ENCODE peak calls at places on chromosomes 4 and X, in six cellular contexts. One of them, this sample, is unnamed.

GRCh38 chr4:47533689-47534347 is 48.7 kb downstream of the ATP10D start:
- DNase-seq in Panc1: no peak
- DNase-seq in suprapubic skin: no peak
- DNase-seq in glutamatergic neuron: no peak
- DNase-seq in CD14-positive monocyte: no peak
- DNase-seq in Peyer's patch: no peak
- DNase-seq in this sample: no peak

GRCh38 chr4:112448211-112448745 is 67.7 kb downstream of the NEUROG2 start:
- DNase-seq in Panc1: no peak
- DNase-seq in suprapubic skin: no peak
- DNase-seq in glutamatergic neuron: no peak
- DNase-seq in CD14-positive monocyte: no peak
- DNase-seq in Peyer's patch: no peak
- DNase-seq in this sample: no peak

GRCh38 chr4:122000849-122001248 is 49.0 kb upstream of the TRPC3 start:
- DNase-seq in Panc1: no peak
- DNase-seq in suprapubic skin: no peak
- DNase-seq in glutamatergic neuron: no peak
- DNase-seq in CD14-positive monocyte: no peak
- DNase-seq in Peyer's patch: no peak
- DNase-seq in this sample: no peak

GRCh38 chr4:122700178-122700725 is 32.3 kb upstream of the BBS12 start:
- DNase-seq in Panc1: no peak
- DNase-seq in suprapubic skin: no peak
- DNase-seq in glutamatergic neuron: no peak
- DNase-seq in CD14-positive monocyte: no peak
- DNase-seq in Peyer's patch: no peak
- DNase-seq in this sample: peak

GRCh38 chrX:30153881-30154260 is 61.5 kb upstream of the MAGEB2 start:
- DNase-seq in Panc1: no peak
- DNase-seq in suprapubic skin: no peak
- DNase-seq in glutamatergic neuron: no peak
- DNase-seq in CD14-positive monocyte: no peak
- DNase-seq in Peyer's patch: no peak
- DNase-seq in this sample: no peak

GRCh38 chr4:138897818-138898226 is 117.8 kb upstream of the NOCT start:
- DNase-seq in Panc1: peak
- DNase-seq in suprapubic skin: no peak
- DNase-seq in glutamatergic neuron: no peak
- DNase-seq in CD14-positive monocyte: no peak
- DNase-seq in Peyer's patch: no peak
- DNase-seq in this sample: no peak

GRCh38 chrX:4435905-4436304 is 722.5 kb upstream of the PRKX start:
- DNase-seq in Panc1: no peak
- DNase-seq in suprapubic skin: no peak
- DNase-seq in glutamatergic neuron: no peak
- DNase-seq in CD14-positive monocyte: no peak
- DNase-seq in Peyer's patch: no peak
- DNase-seq in this sample: no peak

GRCh38 chrX:24204958-24205357 is 55.4 kb downstream of the ZFX start:
- DNase-seq in Panc1: no peak
- DNase-seq in suprapubic skin: no peak
- DNase-seq in glutamatergic neuron: no peak
- DNase-seq in CD14-positive monocyte: no peak
- DNase-seq in Peyer's patch: no peak
- DNase-seq in this sample: no peak

GRCh38 chr4:158068063-158068462 is 104.8 kb downstream of the GASK1B start:
- DNase-seq in Panc1: no peak
- DNase-seq in suprapubic skin: no peak
- DNase-seq in glutamatergic neuron: no peak
- DNase-seq in CD14-positive monocyte: no peak
- DNase-seq in Peyer's patch: no peak
- DNase-seq in this sample: no peak

GRCh38 chr4:159540501-159540900 is 437.6 kb downstream of the RAPGEF2 start:
- DNase-seq in Panc1: no peak
- DNase-seq in suprapubic skin: no peak
- DNase-seq in glutamatergic neuron: no peak
- DNase-seq in CD14-positive monocyte: no peak
- DNase-seq in Peyer's patch: no peak
- DNase-seq in this sample: peak

GRCh38 chr4:7439699-7440098 is 5.0 kb upstream of the PSAPL1 start:
- DNase-seq in Panc1: no peak
- DNase-seq in suprapubic skin: no peak
- DNase-seq in glutamatergic neuron: no peak
- DNase-seq in CD14-positive monocyte: no peak
- DNase-seq in Peyer's patch: no peak
- DNase-seq in this sample: no peak

GRCh38 chrX:40552768-40553167 is 28.0 kb upstream of the ATP6AP2 start:
- DNase-seq in Panc1: no peak
- DNase-seq in suprapubic skin: no peak
- DNase-seq in glutamatergic neuron: no peak
- DNase-seq in CD14-positive monocyte: no peak
- DNase-seq in Peyer's patch: no peak
- DNase-seq in this sample: no peak

GRCh38 chr4:118920247-118920646 is 31.6 kb downstream of the SYNPO2 start:
- DNase-seq in Panc1: no peak
- DNase-seq in suprapubic skin: no peak
- DNase-seq in glutamatergic neuron: no peak
- DNase-seq in CD14-positive monocyte: no peak
- DNase-seq in Peyer's patch: no peak
- DNase-seq in this sample: no peak

GRCh38 chr4:54063224-54063623 is 1.2 kb downstream of the CHIC2 start:
- DNase-seq in Panc1: no peak
- DNase-seq in suprapubic skin: no peak
- DNase-seq in glutamatergic neuron: no peak
- DNase-seq in CD14-positive monocyte: no peak
- DNase-seq in Peyer's patch: no peak
- DNase-seq in this sample: no peak

GRCh38 chr4:176789955-176790354 is 2.8 kb downstream of the VEGFC start:
- DNase-seq in Panc1: no peak
- DNase-seq in suprapubic skin: no peak
- DNase-seq in glutamatergic neuron: no peak
- DNase-seq in CD14-positive monocyte: no peak
- DNase-seq in Peyer's patch: no peak
- DNase-seq in this sample: no peak

GRCh38 chr4:175054980-175055379 is 136.8 kb downstream of the ADAM29 start:
- DNase-seq in Panc1: no peak
- DNase-seq in suprapubic skin: no peak
- DNase-seq in glutamatergic neuron: no peak
- DNase-seq in CD14-positive monocyte: no peak
- DNase-seq in Peyer's patch: no peak
- DNase-seq in this sample: peak

GRCh38 chr4:11801466-11802446 is 373.1 kb upstream of the HS3ST1 start:
- DNase-seq in Panc1: no peak
- DNase-seq in suprapubic skin: no peak
- DNase-seq in glutamatergic neuron: no peak
- DNase-seq in CD14-positive monocyte: no peak
- DNase-seq in Peyer's patch: no peak
- DNase-seq in this sample: no peak

GRCh38 chrX:146481735-146482134 is 327.8 kb upstream of the CXorf51B start:
- DNase-seq in Panc1: no peak
- DNase-seq in suprapubic skin: no peak
- DNase-seq in glutamatergic neuron: no peak
- DNase-seq in CD14-positive monocyte: no peak
- DNase-seq in Peyer's patch: no peak
- DNase-seq in this sample: peak

GRCh38 chr4:126271266-126271665 is 956.5 kb downstream of the FAT4 start:
- DNase-seq in Panc1: no peak
- DNase-seq in suprapubic skin: no peak
- DNase-seq in glutamatergic neuron: no peak
- DNase-seq in CD14-positive monocyte: no peak
- DNase-seq in Peyer's patch: no peak
- DNase-seq in this sample: no peak

GRCh38 chrX:46179748-46180147 is 365.5 kb downstream of the ZNF674 start:
- DNase-seq in Panc1: no peak
- DNase-seq in suprapubic skin: no peak
- DNase-seq in glutamatergic neuron: no peak
- DNase-seq in CD14-positive monocyte: no peak
- DNase-seq in Peyer's patch: no peak
- DNase-seq in this sample: no peak

GRCh38 chr4:185730387-185730786 is 81.6 kb downstream of the SORBS2 start:
- DNase-seq in Panc1: no peak
- DNase-seq in suprapubic skin: no peak
- DNase-seq in glutamatergic neuron: no peak
- DNase-seq in CD14-positive monocyte: no peak
- DNase-seq in Peyer's patch: no peak
- DNase-seq in this sample: no peak

GRCh38 chr4:185734214-185734613 is 77.8 kb downstream of the SORBS2 start:
- DNase-seq in Panc1: no peak
- DNase-seq in suprapubic skin: no peak
- DNase-seq in glutamatergic neuron: no peak
- DNase-seq in CD14-positive monocyte: peak
- DNase-seq in Peyer's patch: no peak
- DNase-seq in this sample: no peak

GRCh38 chr4:185729300-185729912 is 82.6 kb downstream of the SORBS2 start:
- DNase-seq in Panc1: no peak
- DNase-seq in suprapubic skin: no peak
- DNase-seq in glutamatergic neuron: no peak
- DNase-seq in CD14-positive monocyte: no peak
- DNase-seq in Peyer's patch: no peak
- DNase-seq in this sample: no peak

GRCh38 chr4:185728886-185729285 is 83.1 kb downstream of the SORBS2 start:
- DNase-seq in Panc1: no peak
- DNase-seq in suprapubic skin: no peak
- DNase-seq in glutamatergic neuron: no peak
- DNase-seq in CD14-positive monocyte: no peak
- DNase-seq in Peyer's patch: no peak
- DNase-seq in this sample: no peak

DNA sequence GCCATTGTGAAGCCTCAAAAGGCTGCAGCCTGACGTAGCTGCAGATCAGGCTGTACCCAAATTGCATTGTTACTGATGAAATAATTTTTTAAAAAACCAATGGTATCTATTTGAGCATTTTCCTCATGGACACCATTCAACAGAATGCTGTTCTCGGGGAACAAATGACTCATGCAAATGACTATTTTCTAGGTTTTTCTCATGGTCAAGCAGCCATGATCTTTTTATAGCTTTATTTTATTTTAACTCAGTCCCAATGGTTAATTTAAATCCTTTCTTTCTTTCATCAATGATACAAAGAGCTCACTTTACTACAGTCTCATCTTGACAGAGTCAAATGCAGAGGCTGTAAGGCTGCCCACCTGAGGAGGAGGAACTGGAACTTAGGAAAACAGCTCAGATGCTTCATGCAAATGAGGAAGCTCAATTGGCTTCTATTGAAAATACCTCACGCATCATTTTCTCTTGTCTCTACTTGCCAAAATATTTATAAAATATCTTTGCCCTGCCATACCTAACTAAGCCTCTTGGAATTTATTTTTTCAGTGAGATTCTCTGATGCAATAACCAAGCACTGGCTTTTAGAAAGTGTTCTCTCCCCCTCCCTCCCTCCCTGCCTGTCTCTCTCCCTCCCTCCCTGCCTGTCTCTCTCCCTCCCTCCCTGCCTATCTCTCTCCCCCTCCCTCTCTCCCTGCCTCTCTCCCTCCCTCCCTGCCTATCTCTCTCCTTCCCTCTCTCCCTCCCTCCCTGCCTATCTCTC is 81.0 kb downstream of the SORBS2 start:
- DNase-seq in Panc1: no peak
- DNase-seq in suprapubic skin: no peak
- DNase-seq in glutamatergic neuron: no peak
- DNase-seq in CD14-positive monocyte: no peak
- DNase-seq in Peyer's patch: no peak
- DNase-seq in this sample: no peak
- TF ChIP-seq CTCF in Panc1: no peak
- TF ChIP-seq CTCF in suprapubic skin: no peak
- TF ChIP-seq CTCF in glutamatergic neuron: no peak
- TF ChIP-seq CTCF in CD14-positive monocyte: no peak
- TF ChIP-seq CTCF in Peyer's patch: no peak
- TF ChIP-seq CTCF in this sample: no peak

DNA sequence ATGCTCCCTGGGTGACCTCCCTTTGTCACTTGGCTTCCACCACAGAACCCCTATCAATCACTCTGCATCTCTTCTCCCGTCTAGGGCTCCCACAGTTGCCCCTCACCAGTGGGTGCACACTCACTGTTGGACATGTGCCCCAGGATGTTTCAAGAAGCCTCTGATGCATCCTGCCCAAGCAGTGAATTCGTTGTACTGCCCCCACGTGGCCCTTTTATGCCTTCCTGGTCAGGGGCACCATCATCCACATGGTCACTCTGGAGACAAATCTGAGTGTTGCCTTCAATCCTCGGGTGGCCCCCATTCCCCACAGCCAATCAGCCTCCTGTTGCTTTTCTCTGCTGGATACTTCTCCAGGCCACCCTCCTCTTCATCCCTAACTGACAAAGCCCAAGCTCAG is 12.2 kb downstream of the ITIH6 start:
- DNase-seq in Panc1: no peak
- DNase-seq in suprapubic skin: no peak
- DNase-seq in glutamatergic neuron: peak
- DNase-seq in CD14-positive monocyte: no peak
- DNase-seq in Peyer's patch: no peak
- DNase-seq in this sample: peak
- TF ChIP-seq CTCF in Panc1: peak
- TF ChIP-seq CTCF in suprapubic skin: no peak
- TF ChIP-seq CTCF in glutamatergic neuron: no peak
- TF ChIP-seq CTCF in CD14-positive monocyte: no peak
- TF ChIP-seq CTCF in Peyer's patch: no peak
- TF ChIP-seq CTCF in this sample: peak

GRCh38 chr4:67122029-67122428 is 423.3 kb downstream of the CENPC start:
- DNase-seq in Panc1: no peak
- DNase-seq in suprapubic skin: no peak
- DNase-seq in glutamatergic neuron: no peak
- DNase-seq in CD14-positive monocyte: no peak
- DNase-seq in Peyer's patch: no peak
- DNase-seq in this sample: peak
- TF ChIP-seq CTCF in Panc1: peak
- TF ChIP-seq CTCF in suprapubic skin: peak
- TF ChIP-seq CTCF in glutamatergic neuron: peak
- TF ChIP-seq CTCF in CD14-positive monocyte: no peak
- TF ChIP-seq CTCF in Peyer's patch: no peak
- TF ChIP-seq CTCF in this sample: peak

GRCh38 chr4:109658871-109659410 is 44.3 kb downstream of the CASP6 start:
- DNase-seq in Panc1: no peak
- DNase-seq in suprapubic skin: no peak
- DNase-seq in glutamatergic neuron: no peak
- DNase-seq in CD14-positive monocyte: no peak
- DNase-seq in Peyer's patch: no peak
- DNase-seq in this sample: no peak

GRCh38 chr4:109657854-109658253 is 45.4 kb downstream of the CASP6 start:
- DNase-seq in Panc1: no peak
- DNase-seq in suprapubic skin: no peak
- DNase-seq in glutamatergic neuron: no peak
- DNase-seq in CD14-positive monocyte: no peak
- DNase-seq in Peyer's patch: no peak
- DNase-seq in this sample: no peak

GRCh38 chr4:109665783-109666455 is 37.3 kb downstream of the CASP6 start:
- DNase-seq in Panc1: no peak
- DNase-seq in suprapubic skin: no peak
- DNase-seq in glutamatergic neuron: no peak
- DNase-seq in CD14-positive monocyte: no peak
- DNase-seq in Peyer's patch: no peak
- DNase-seq in this sample: no peak

DNA sequence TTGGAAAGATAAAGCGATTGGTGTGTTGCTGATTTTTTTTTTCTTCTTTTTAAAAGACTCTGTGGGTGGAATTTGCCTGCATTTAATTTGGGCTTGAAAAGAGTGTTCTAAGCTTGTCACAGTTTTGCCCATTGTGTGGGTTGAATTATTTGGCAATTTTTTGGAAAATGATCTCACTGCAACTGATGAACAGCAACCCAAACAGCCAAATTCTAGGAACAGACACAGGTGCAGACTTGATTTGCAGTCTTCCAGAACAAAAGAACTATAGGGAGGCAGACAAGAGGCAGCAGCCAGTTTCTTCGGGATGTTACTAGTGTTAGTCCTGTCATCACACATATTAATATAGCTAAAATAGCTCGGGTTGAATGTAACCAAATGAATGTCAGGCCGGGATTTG is 40.5 kb downstream of the CASP6 start:
- DNase-seq in Panc1: no peak
- DNase-seq in suprapubic skin: no peak
- DNase-seq in glutamatergic neuron: no peak
- DNase-seq in CD14-positive monocyte: no peak
- DNase-seq in Peyer's patch: no peak
- DNase-seq in this sample: no peak
- TF ChIP-seq CTCF in Panc1: no peak
- TF ChIP-seq CTCF in suprapubic skin: no peak
- TF ChIP-seq CTCF in glutamatergic neuron: no peak
- TF ChIP-seq CTCF in CD14-positive monocyte: no peak
- TF ChIP-seq CTCF in Peyer's patch: no peak
- TF ChIP-seq CTCF in this sample: no peak

This sample was measured in endodermal cell.